ENCODE peak calls at places on chromosomes 12 and 14, in five cellular contexts. P, J, W, B and L are unnamed samples.

GRCh38 chr14:75306917-75307699 is 28.5 kb downstream of the FOS start:
- DNase-seq in J (peak), B (peak), P (peak), W (no peak), L (no peak)

GRCh38 chr12:108117163-108117849 is 11.8 kb upstream of the WSCD2 start:
- DNase-seq in B (no peak), J (no peak), W (no peak), P (peak), L (no peak)

GRCh38 chr14:22159049-22159448 is 430.0 kb downstream of the DAD1 start:
- DNase-seq in W (no peak), B (no peak), J (no peak), P (peak), L (peak)

GRCh38 chr14:105151838-105152793 is 16.5 kb downstream of the JAG2 start:
- DNase-seq in P (no peak), W (no peak), J (no peak), B (no peak), L (no peak)

GRCh38 chr14:76380991-76381390 is 5.1 kb downstream of the ESRRB start:
- DNase-seq in W (no peak), P (no peak), B (no peak), J (no peak), L (no peak)

GRCh38 chr12:12722351-12723146 is 5.4 kb downstream of the CDKN1B start:
- DNase-seq in B (no peak), W (no peak), J (no peak), P (no peak), L (peak)

GRCh38 chr14:53767566-53767965 is 189.1 kb downstream of the BMP4 start:
- DNase-seq in B (no peak), J (no peak), P (no peak), W (no peak), L (no peak)

GRCh38 chr12:47858511-47859266 is 39.0 kb upstream of the HDAC7 start:
- DNase-seq in P (no peak), J (no peak), W (no peak), B (no peak), L (no peak)

GRCh38 chr12:47686645-47687240 is 19.1 kb downstream of the RPAP3 start:
- DNase-seq in J (no peak), P (peak), B (peak), W (no peak), L (peak)

GRCh38 chr14:80762829-80763228 is 178.7 kb downstream of the CEP128 start:
- DNase-seq in P (no peak), J (no peak), B (no peak), W (no peak), L (no peak)

GRCh38 chr12:52054231-52054837 is 3.1 kb downstream of the NR4A1 start:
- DNase-seq in W (no peak), P (no peak), B (no peak), J (no peak), L (no peak)

GRCh38 chr12:94649349-94650142 is 811 bp downstream of the TMCC3 start:
- DNase-seq in P (peak), W (no peak), B (no peak), J (peak), L (peak)

GRCh38 chr12:24069532-24070395 is 120.3 kb upstream of the SOX5 start:
- DNase-seq in B (no peak), J (no peak), P (peak), W (no peak), L (no peak)

GRCh38 chr12:85794551-85794950 is 41.7 kb downstream of the RASSF9 start:
- DNase-seq in P (no peak), B (no peak), J (no peak), W (no peak), L (no peak)

GRCh38 chr12:92055877-92056276 is 89.8 kb downstream of the BTG1 start:
- DNase-seq in P (no peak), J (peak), W (no peak), B (no peak), L (no peak)

GRCh38 chr14:77204457-77204796 is 22.8 kb downstream of the TMEM63C start:
- DNase-seq in J (no peak), B (peak), W (no peak), P (no peak), L (no peak)

GRCh38 chr12:132424118-132424438 is 65.9 kb upstream of the FBRSL1 start:
- DNase-seq in B (no peak), J (no peak), P (no peak), W (no peak), L (no peak)

GRCh38 chr12:229441-230191 is 15.7 kb upstream of the SLC6A12 start:
- DNase-seq in P (no peak), W (no peak), J (no peak), B (peak), L (no peak)

GRCh38 chr14:69328317-69328716 is 68.4 kb downstream of the GALNT16 start:
- DNase-seq in W (no peak), P (no peak), B (no peak), J (no peak), L (no peak)

GRCh38 chr12:50059440-50060119 is 2.2 kb downstream of the ASIC1 start:
- DNase-seq in W (no peak), B (no peak), P (no peak), J (peak), L (no peak)

GRCh38 chr12:91191516-91192111 is 9.0 kb upstream of the DCN start:
- DNase-seq in W (no peak), J (no peak), B (no peak), P (no peak), L (no peak)

GRCh38 chr14:33686218-33686617 is 264.7 kb downstream of the EGLN3 start:
- DNase-seq in B (no peak), W (no peak), P (no peak), J (no peak), L (peak)

GRCh38 chr14:21496453-21496852 is 14.7 kb downstream of the METTL3 start:
- DNase-seq in J (no peak), W (no peak), P (no peak), B (no peak), L (no peak)

GRCh38 chr12:102232446-102232845 is 34.8 kb upstream of the PMCH start:
- DNase-seq in B (no peak), P (no peak), J (no peak), W (no peak), L (no peak)

GRCh38 chr12:57212701-57213067 is 3.9 kb upstream of the NXPH4 start:
- DNase-seq in P (no peak), J (no peak), B (no peak), W (no peak), L (no peak)

GRCh38 chr14:29928342-29928640 is 644 bp upstream of the PRKD1 start:
- DNase-seq in J (no peak), P (no peak), B (no peak), W (no peak), L (no peak)

GRCh38 chr12:110661337-110661972 is 27.5 kb downstream of the HVCN1 start:
- DNase-seq in W (no peak), B (no peak), J (peak), P (no peak), L (no peak)

GRCh38 chr12:131388164-131388795 is 322.6 kb upstream of the SFSWAP start:
- DNase-seq in P (no peak), W (no peak), B (peak), J (no peak), L (no peak)

GRCh38 chr12:18859400-18859799 is 121.5 kb downstream of the CAPZA3 start:
- DNase-seq in P (no peak), W (no peak), B (no peak), J (no peak), L (no peak)